ENCODE peak calls at places on chromosomes 13 and 19, in eight cellular contexts. R is CD4-positive, CD25-positive, alpha-beta regulatory T cell; H is psoas muscle; T is heart right ventricle; E is pancreas; P is A673; O is esophagus squamous epithelium; K is right cardiac atrium. A is an unnamed sample. For H3K4me1, the result is how much of the 10 kb centered on the place peaks cover.

GRCh38 chr13:87677334-87678234 is 6.4 kb downstream of the SLITRK5 start:
- DNase-seq in R (peak), H (no peak), T (no peak), E (peak), P (peak), O (no peak), K (peak), A (no peak)

GRCh38 chr13:109586509-109587346 is 199.7 kb downstream of the IRS2 start:
- DNase-seq in R (no peak), H (no peak), T (no peak), E (no peak), P (no peak), O (no peak), K (no peak), A (peak)

GRCh38 chr13:31631071-31631470 is 108.3 kb upstream of the RXFP2 start:
- DNase-seq in R (no peak), H (no peak), T (no peak), E (no peak), P (no peak), O (no peak), K (no peak), A (no peak)

GRCh38 chr13:104740616-104741222 is 1674.5 kb upstream of the SLC10A2 start:
- DNase-seq in R (no peak), H (peak), T (no peak), E (no peak), P (no peak), O (no peak), K (peak), A (no peak)

GRCh38 chr13:110555601-110556223 is 5.8 kb downstream of the RAB20 start:
- DNase-seq in R (no peak), H (no peak), T (no peak), E (peak), P (no peak), O (no peak), K (no peak), A (no peak)

GRCh38 chr19:47573076-47574026 is at the start of gene ZNF541:
- DNase-seq in R (peak), H (peak), T (peak), E (peak), P (peak), O (no peak), K (peak), A (peak)

GRCh38 chr19:31350033-31350692 is 927 bp upstream of the TSHZ3 start:
- DNase-seq in R (no peak), H (peak), T (peak), E (peak), P (peak), O (no peak), K (peak), A (no peak)

GRCh38 chr19:34171877-34172660 is at the start of gene LSM14A:
- DNase-seq in R (peak), H (peak), T (peak), E (peak), P (peak), O (peak), K (peak), A (peak)

GRCh38 chr13:30862707-30863106 is 43.4 kb upstream of the MEDAG start:
- DNase-seq in R (no peak), H (peak), T (no peak), E (no peak), P (no peak), O (no peak), K (peak), A (peak)

GRCh38 chr13:75798353-75799245 is 162.5 kb downstream of the LMO7 start:
- DNase-seq in R (peak), H (no peak), T (no peak), E (no peak), P (no peak), O (no peak), K (no peak), A (no peak)
- H3K27ac ChIP-seq in R (no peak), H (peak), T (no peak), E (peak), P (no peak), O (no peak), K (no peak), A (peak)

GRCh38 chr19:1671716-1672037 is 19.3 kb upstream of the TCF3 start:
- DNase-seq in R (no peak), H (no peak), T (no peak), E (no peak), P (peak), O (no peak), K (no peak), A (no peak)
- H3K4me1 ChIP-seq in R (under half), H (under half), T (under half), E (under half), P (under half), O (under half), K (under half), A (under half)

GRCh38 chr19:2494084-2494446 is 18.1 kb downstream of the GADD45B start:
- DNase-seq in R (no peak), H (no peak), T (no peak), E (no peak), P (peak), O (no peak), K (no peak), A (no peak)

GRCh38 chr19:2497186-2497585 is 21.3 kb downstream of the GADD45B start:
- DNase-seq in R (no peak), H (no peak), T (no peak), E (no peak), P (no peak), O (no peak), K (no peak), A (no peak)

GRCh38 chr19:2495130-2495641 is 19.3 kb downstream of the GADD45B start:
- DNase-seq in R (peak), H (peak), T (peak), E (peak), P (no peak), O (no peak), K (peak), A (peak)

GRCh38 chr19:2494447-2495129 is 18.7 kb downstream of the GADD45B start:
- DNase-seq in R (peak), H (peak), T (peak), E (peak), P (peak), O (no peak), K (peak), A (peak)

DNA sequence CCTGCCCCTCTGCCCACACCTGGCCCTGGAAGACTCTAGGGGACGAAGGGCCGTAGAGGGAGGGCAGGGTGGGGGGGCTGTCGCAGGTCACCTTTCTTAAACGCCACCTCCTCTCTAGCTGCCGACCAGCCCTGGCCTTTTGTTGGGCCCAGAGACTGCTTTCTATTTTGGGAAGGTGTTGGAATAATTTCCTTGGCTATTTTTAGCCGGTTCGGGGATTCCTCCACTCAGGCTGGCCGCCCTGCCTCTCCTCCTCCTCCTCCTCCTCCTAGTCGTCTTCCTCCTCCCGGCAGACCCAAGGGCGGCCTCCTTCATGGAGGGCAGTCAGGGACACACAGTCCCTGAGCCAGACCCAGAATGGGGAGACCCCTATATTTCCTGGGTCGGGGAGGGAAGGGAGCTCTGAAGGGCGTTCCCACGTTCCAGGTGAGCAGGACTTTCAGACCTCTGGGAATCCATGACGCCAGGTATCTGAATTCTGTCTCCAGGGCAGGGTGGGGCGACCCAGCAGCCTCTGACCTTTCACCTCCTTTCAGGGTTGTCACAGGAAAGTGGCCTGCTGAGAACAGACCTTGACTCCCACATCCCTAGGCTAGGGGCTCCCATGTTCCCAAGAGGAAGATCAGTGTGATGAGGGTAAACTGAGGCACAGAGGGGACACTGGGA is 19.9 kb downstream of the GADD45B start:
- DNase-seq in R (no peak), H (no peak), T (peak), E (no peak), P (no peak), O (no peak), K (peak), A (peak)
- H3K27ac ChIP-seq in R (no peak), H (peak), T (peak), E (peak), P (no peak), O (peak), K (peak), A (peak)

GRCh38 chr19:55641376-55642152 is 762 bp downstream of the ZNF580 start:
- DNase-seq in R (peak), H (no peak), T (no peak), E (no peak), P (peak), O (no peak), K (no peak), A (no peak)

GRCh38 chr19:55640577-55641375 is at the start of gene ZNF580:
- DNase-seq in R (peak), H (peak), T (peak), E (peak), P (peak), O (no peak), K (peak), A (peak)

GRCh38 chr19:55642153-55643002 is 1.1 kb upstream of the ZNF581 start:
- DNase-seq in R (peak), H (no peak), T (peak), E (no peak), P (peak), O (no peak), K (peak), A (no peak)

GRCh38 chr19:55638864-55639359 is 1.9 kb upstream of the ZNF580 start:
- DNase-seq in R (peak), H (peak), T (no peak), E (peak), P (peak), O (no peak), K (peak), A (no peak)

DNA sequence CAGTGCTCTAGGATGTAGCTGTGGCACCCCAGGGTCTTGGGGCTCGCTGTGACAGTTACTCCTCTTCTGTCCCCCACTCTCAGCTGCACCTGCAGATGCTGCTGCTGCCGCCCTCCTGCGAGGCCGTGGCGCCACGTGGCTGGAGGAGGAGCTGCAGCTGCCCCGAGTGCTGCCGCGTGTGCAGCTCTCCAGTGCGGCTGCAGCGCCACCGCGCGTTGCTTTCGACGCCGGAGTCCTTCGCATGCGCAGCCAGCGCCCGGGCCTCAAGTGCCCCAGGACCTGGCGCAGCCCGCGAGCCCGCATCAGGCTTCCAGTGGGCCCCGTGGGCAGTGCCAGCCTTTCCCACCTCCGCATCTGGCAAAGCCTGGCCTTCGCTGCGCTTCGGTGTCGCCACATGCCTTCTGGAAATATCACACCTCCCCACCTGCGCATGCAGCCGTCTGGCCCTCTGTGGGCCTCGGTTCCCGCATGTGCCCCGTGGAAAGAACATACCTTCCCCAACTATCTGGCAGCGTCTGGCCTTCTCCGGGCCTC is 692 bp upstream of the ZNF580 start:
- DNase-seq in R (peak), H (peak), T (peak), E (peak), P (peak), O (no peak), K (peak), A (peak)
- H3K4me1 ChIP-seq in R (half or more), H (half or more), T (half or more), E (under half), P (under half), O (half or more), K (under half), A (half or more)

GRCh38 chr19:40294560-40294959 is 9.4 kb upstream of the AKT2 start:
- DNase-seq in R (no peak), H (no peak), T (no peak), E (no peak), P (no peak), O (no peak), K (no peak), A (no peak)
- H3K27ac ChIP-seq in R (no peak), H (no peak), T (no peak), E (no peak), P (no peak), O (no peak), K (no peak), A (no peak)